ENCODE peak calls at places on chromosomes 16 and 17, in six cellular contexts. Z is ascending aorta, F is PC-9, S is right atrium auricular region, P is WERI-Rb-1, J is tibial nerve. U is an unnamed sample. For H3K36me3, the result is how much of the 10 kb centered on the place peaks cover.

GRCh38 chr16:31108035-31108793 is at the start of gene BCKDK:
- DNase-seq in F (peak), P (peak), S (no peak), Z (no peak), J (no peak), U (peak)

GRCh38 chr16:27235938-27236245 is 32.6 kb downstream of the KDM8 start:
- DNase-seq in P (no peak), F (no peak), J (no peak), S (no peak), Z (no peak), U (no peak)

GRCh38 chr17:77959216-77959925 is 868 bp downstream of the TNRC6C start:
- DNase-seq in Z (no peak), F (no peak), S (no peak), P (peak), J (no peak), U (peak)

GRCh38 chr16:58249780-58250478 is 44.9 kb downstream of the PRSS54 start:
- DNase-seq in Z (peak), J (peak), P (peak), S (peak), F (peak), U (peak)

GRCh38 chr17:655618-656017 is 59.0 kb downstream of the VPS53 start:
- DNase-seq in J (no peak), Z (no peak), P (no peak), S (no peak), F (no peak), U (no peak)

GRCh38 chr17:73773702-73774101 is 129.5 kb upstream of the SDK2 start:
- DNase-seq in P (no peak), F (no peak), S (no peak), J (no peak), Z (no peak), U (no peak)

GRCh38 chr17:56679148-56679766 is 85.8 kb downstream of the NOG start:
- DNase-seq in S (no peak), F (no peak), Z (no peak), J (no peak), P (no peak), U (no peak)

GRCh38 chr17:58447039-58447975 is 30.0 kb upstream of the RNF43 start:
- DNase-seq in Z (no peak), P (peak), S (no peak), F (peak), J (no peak), U (peak)

GRCh38 chr16:64121473-64121872 is 1000.4 kb downstream of the CDH11 start:
- DNase-seq in P (no peak), F (no peak), Z (no peak), S (no peak), J (no peak), U (no peak)

GRCh38 chr17:16866436-16866835 is 105.5 kb downstream of the TNFRSF13B start:
- DNase-seq in F (no peak), J (no peak), Z (no peak), P (no peak), S (no peak), U (no peak)

GRCh38 chr17:8227238-8227581 is 16.8 kb upstream of the AURKB start:
- DNase-seq in F (no peak), P (no peak), J (no peak), Z (no peak), S (no peak), U (no peak)

GRCh38 chr16:18799500-18799899 is 1.8 kb downstream of the ARL6IP1 start:
- DNase-seq in Z (no peak), S (no peak), P (no peak), F (no peak), J (no peak), U (no peak)

GRCh38 chr17:40345161-40346034 is 19.1 kb downstream of the GJD3 start:
- DNase-seq in P (peak), S (peak), F (peak), J (no peak), Z (no peak), U (peak)

GRCh38 chr16:14151256-14152030 is 80.3 kb downstream of the MRTFB start:
- DNase-seq in S (no peak), P (no peak), F (no peak), Z (no peak), J (no peak), U (no peak)

GRCh38 chr16:11359370-11359769 is 14.1 kb downstream of the RMI2 start:
- DNase-seq in P (no peak), J (no peak), S (no peak), F (peak), Z (no peak), U (no peak)

GRCh38 chr17:52027620-52028019 is 130.9 kb downstream of the CA10 start:
- DNase-seq in F (no peak), S (no peak), Z (no peak), P (no peak), J (no peak), U (no peak)

GRCh38 chr16:75471723-75472634 is 7.5 kb upstream of the TMEM170A start:
- DNase-seq in J (peak), F (peak), S (peak), P (peak), Z (no peak), U (no peak)

GRCh38 chr16:66489385-66489784 is 60.5 kb downstream of the TK2 start:
- DNase-seq in Z (no peak), J (no peak), S (no peak), P (no peak), F (no peak), U (no peak)

GRCh38 chr17:74356640-74357465 is 4.8 kb downstream of the BTBD17 start:
- DNase-seq in S (no peak), Z (no peak), P (no peak), J (no peak), F (no peak), U (no peak)

DNA sequence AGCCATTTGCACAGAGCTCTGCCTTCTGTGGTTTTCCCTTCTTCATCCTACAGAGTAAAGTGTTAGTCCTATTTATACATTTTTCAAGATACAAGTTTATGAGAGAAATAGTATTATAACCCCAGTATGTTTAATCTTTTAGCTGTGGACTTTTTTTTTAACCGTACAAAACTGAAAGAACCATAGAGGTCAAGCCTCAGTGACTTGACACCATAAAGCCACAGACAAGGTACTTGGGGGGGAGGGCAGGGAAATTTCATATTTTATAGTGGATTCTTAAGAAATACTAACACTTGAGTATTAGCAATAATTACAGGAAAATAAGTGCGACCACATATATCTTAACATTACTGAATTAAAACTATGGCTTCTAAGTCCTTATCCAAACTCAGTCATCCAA is 17.0 kb upstream of the RAB11FIP4 start:
- DNase-seq in S (no peak), Z (no peak), F (no peak), J (no peak), P (no peak), U (no peak)
- H3K36me3 ChIP-seq in S (under half), Z (under half), F (under half), J (under half), P (under half), U (under half)

GRCh38 chr16:89934611-89935553 is 11.7 kb downstream of the TUBB3 start:
- DNase-seq in F (no peak), J (no peak), S (no peak), Z (no peak), P (no peak), U (no peak)

GRCh38 chr16:89936981-89937380 is 11.6 kb upstream of the DEF8 start:
- DNase-seq in P (no peak), J (no peak), S (no peak), F (no peak), Z (no peak), U (no peak)

GRCh38 chr16:89936508-89936907 is 12.0 kb upstream of the DEF8 start:
- DNase-seq in J (no peak), P (no peak), Z (no peak), F (no peak), S (no peak), U (no peak)

GRCh38 chr16:89936034-89936433 is 12.5 kb upstream of the DEF8 start:
- DNase-seq in F (no peak), S (no peak), J (no peak), Z (no peak), P (no peak), U (no peak)

GRCh38 chr16:89938636-89938885 is 10.0 kb upstream of the DEF8 start:
- DNase-seq in P (no peak), F (no peak), Z (no peak), S (no peak), J (no peak), U (no peak)
- TF ChIP-seq CTCF in P (no peak), F (no peak), Z (no peak), S (no peak), J (no peak), U (no peak)

DNA sequence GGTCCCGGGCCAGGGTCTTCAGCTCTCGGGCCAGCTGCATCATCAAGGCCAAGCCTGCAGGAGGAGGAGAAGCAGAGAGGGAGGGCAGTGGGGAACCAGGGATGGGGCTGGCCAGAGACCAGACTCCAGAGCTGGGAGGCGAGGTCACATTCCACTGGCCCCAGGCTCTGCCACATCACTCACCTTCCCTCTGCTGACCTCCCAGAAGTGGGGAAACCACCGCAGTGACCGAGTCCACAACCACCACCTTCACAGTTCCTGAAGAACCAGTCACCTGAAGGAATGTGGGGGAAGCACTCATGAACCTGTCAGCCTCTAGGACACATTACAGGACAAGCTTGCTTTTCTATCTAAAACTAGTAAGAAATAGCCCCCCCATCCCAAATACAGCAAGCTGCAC is 16.4 kb downstream of the RAD51D start:
- DNase-seq in P (no peak), F (peak), S (no peak), J (no peak), Z (no peak), U (no peak)
- H3K36me3 ChIP-seq in P (under half), F (under half), S (under half), J (half or more), Z (half or more), U (under half)

DNA sequence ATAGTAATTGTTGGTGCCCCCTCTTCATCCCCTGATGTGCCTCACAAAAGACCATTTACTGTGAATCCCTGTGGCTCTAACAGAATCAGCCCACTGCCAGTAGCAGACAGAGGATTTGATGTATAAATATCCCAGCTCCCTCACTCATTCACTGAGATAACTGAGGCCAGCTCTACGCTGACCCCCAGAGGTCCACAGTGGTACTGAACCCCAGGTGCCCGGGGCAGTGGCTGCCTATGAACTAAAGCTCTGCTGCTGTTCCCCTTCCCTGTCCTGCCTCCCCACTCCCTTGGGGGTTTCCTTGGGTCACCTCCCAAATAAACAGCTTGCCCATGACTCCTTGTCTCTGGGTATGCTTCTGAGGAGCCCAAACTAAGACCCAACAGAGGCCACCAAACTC is 295.8 kb downstream of the FOXL1 start:
- DNase-seq in Z (no peak), F (peak), J (no peak), S (no peak), P (peak), U (no peak)
- TF ChIP-seq CTCF in Z (peak), F (peak), J (no peak), S (peak), P (peak), U (peak)

DNA sequence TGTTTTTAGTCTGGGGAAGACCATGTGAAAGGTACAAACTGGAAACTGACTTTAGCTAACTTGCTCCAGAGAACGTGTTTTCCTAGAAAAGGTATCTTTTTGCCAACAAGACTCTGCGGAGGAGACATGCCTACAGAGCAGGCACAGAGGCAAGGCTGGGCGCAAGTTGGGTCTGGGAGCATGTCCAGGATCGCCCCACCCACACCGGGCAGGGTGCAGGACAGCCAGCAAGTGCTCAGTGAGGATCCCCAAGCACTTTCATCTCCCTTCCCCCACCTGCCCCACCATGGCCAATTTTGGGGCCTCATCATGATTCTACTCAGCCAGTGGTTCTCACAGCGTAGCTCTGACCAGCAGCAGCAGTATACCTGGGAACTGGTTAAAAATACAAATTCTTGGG is 18.2 kb upstream of the ROGDI start:
- DNase-seq in S (no peak), J (no peak), Z (no peak), F (no peak), P (no peak), U (no peak)
- H3K36me3 ChIP-seq in S (half or more), J (half or more), Z (half or more), F (under half), P (half or more), U (under half)

U was measured in mucosa of descending colon.